ENCODE peak calls at places on chromosomes 13 and 19, in eight cellular contexts. One of them, this sample, is unnamed. For H3K4me1, the result is how much of the 10 kb centered on the place peaks cover.

GRCh38 chr13:23699271-23699670 is 129.1 kb downstream of the TNFRSF19 start:
- DNase-seq in stomach: no peak
- DNase-seq in HCT116: no peak
- DNase-seq in K562: no peak
- DNase-seq in Panc1: no peak
- DNase-seq in breast epithelium: no peak
- DNase-seq in vagina: no peak
- DNase-seq in sigmoid colon: no peak
- DNase-seq in this sample: no peak

GRCh38 chr19:28472843-28473242 is 740.1 kb downstream of the UQCRFS1 start:
- DNase-seq in stomach: peak
- DNase-seq in HCT116: no peak
- DNase-seq in K562: no peak
- DNase-seq in Panc1: no peak
- DNase-seq in breast epithelium: no peak
- DNase-seq in vagina: no peak
- DNase-seq in sigmoid colon: peak
- DNase-seq in this sample: no peak

GRCh38 chr13:97459215-97459772 is 25.3 kb downstream of the RAP2A start:
- DNase-seq in stomach: no peak
- DNase-seq in HCT116: no peak
- DNase-seq in K562: no peak
- DNase-seq in Panc1: no peak
- DNase-seq in breast epithelium: no peak
- DNase-seq in vagina: no peak
- DNase-seq in sigmoid colon: no peak
- DNase-seq in this sample: no peak

GRCh38 chr19:10230155-10230903 is 802 bp downstream of the S1PR2 start:
- DNase-seq in stomach: peak
- DNase-seq in HCT116: no peak
- DNase-seq in K562: no peak
- DNase-seq in Panc1: no peak
- DNase-seq in breast epithelium: peak
- DNase-seq in vagina: no peak
- DNase-seq in sigmoid colon: peak
- DNase-seq in this sample: no peak

GRCh38 chr19:7605490-7606222 is 10.0 kb downstream of the CAMSAP3 start:
- DNase-seq in stomach: no peak
- DNase-seq in HCT116: peak
- DNase-seq in K562: peak
- DNase-seq in Panc1: peak
- DNase-seq in breast epithelium: no peak
- DNase-seq in vagina: no peak
- DNase-seq in sigmoid colon: no peak
- DNase-seq in this sample: no peak

GRCh38 chr13:77056886-77057285 is 29.9 kb upstream of the FBXL3 start:
- DNase-seq in stomach: no peak
- DNase-seq in HCT116: no peak
- DNase-seq in K562: no peak
- DNase-seq in Panc1: no peak
- DNase-seq in breast epithelium: no peak
- DNase-seq in vagina: no peak
- DNase-seq in sigmoid colon: no peak
- DNase-seq in this sample: no peak

GRCh38 chr13:110124201-110124600 is 182.8 kb downstream of the COL4A1 start:
- DNase-seq in stomach: no peak
- DNase-seq in HCT116: no peak
- DNase-seq in K562: no peak
- DNase-seq in Panc1: no peak
- DNase-seq in breast epithelium: no peak
- DNase-seq in vagina: peak
- DNase-seq in sigmoid colon: no peak
- DNase-seq in this sample: no peak

GRCh38 chr13:29920018-29920643 is 69.7 kb upstream of the UBL3 start:
- DNase-seq in stomach: no peak
- DNase-seq in HCT116: no peak
- DNase-seq in K562: no peak
- DNase-seq in Panc1: no peak
- DNase-seq in breast epithelium: no peak
- DNase-seq in vagina: peak
- DNase-seq in sigmoid colon: no peak
- DNase-seq in this sample: no peak

GRCh38 chr19:27740396-27740795 is 1472.6 kb downstream of the UQCRFS1 start:
- DNase-seq in stomach: peak
- DNase-seq in HCT116: no peak
- DNase-seq in K562: no peak
- DNase-seq in Panc1: no peak
- DNase-seq in breast epithelium: no peak
- DNase-seq in vagina: peak
- DNase-seq in sigmoid colon: no peak
- DNase-seq in this sample: no peak

GRCh38 chr13:106417467-106418110 is 117.9 kb downstream of the EFNB2 start:
- DNase-seq in stomach: no peak
- DNase-seq in HCT116: no peak
- DNase-seq in K562: no peak
- DNase-seq in Panc1: no peak
- DNase-seq in breast epithelium: no peak
- DNase-seq in vagina: no peak
- DNase-seq in sigmoid colon: no peak
- DNase-seq in this sample: no peak

GRCh38 chr19:31058676-31059075 is 290.6 kb downstream of the TSHZ3 start:
- DNase-seq in stomach: no peak
- DNase-seq in HCT116: no peak
- DNase-seq in K562: no peak
- DNase-seq in Panc1: no peak
- DNase-seq in breast epithelium: no peak
- DNase-seq in vagina: peak
- DNase-seq in sigmoid colon: no peak
- DNase-seq in this sample: no peak

GRCh38 chr19:51020988-51021651 is 1.6 kb upstream of the KLK10 start:
- DNase-seq in stomach: peak
- DNase-seq in HCT116: no peak
- DNase-seq in K562: peak
- DNase-seq in Panc1: peak
- DNase-seq in breast epithelium: peak
- DNase-seq in vagina: no peak
- DNase-seq in sigmoid colon: no peak
- DNase-seq in this sample: peak

GRCh38 chr13:90084684-90085290 is 1262.7 kb upstream of the MIR17HG start:
- DNase-seq in stomach: no peak
- DNase-seq in HCT116: no peak
- DNase-seq in K562: no peak
- DNase-seq in Panc1: no peak
- DNase-seq in breast epithelium: no peak
- DNase-seq in vagina: no peak
- DNase-seq in sigmoid colon: no peak
- DNase-seq in this sample: no peak

GRCh38 chr19:22517496-22518411 is 95.6 kb upstream of the ZNF98 start:
- DNase-seq in stomach: no peak
- DNase-seq in HCT116: no peak
- DNase-seq in K562: no peak
- DNase-seq in Panc1: no peak
- DNase-seq in breast epithelium: no peak
- DNase-seq in vagina: peak
- DNase-seq in sigmoid colon: no peak
- DNase-seq in this sample: no peak

GRCh38 chr19:46133777-46134231 is 9.3 kb upstream of the IGFL3 start:
- DNase-seq in stomach: no peak
- DNase-seq in HCT116: no peak
- DNase-seq in K562: no peak
- DNase-seq in Panc1: no peak
- DNase-seq in breast epithelium: no peak
- DNase-seq in vagina: no peak
- DNase-seq in sigmoid colon: no peak
- DNase-seq in this sample: no peak

GRCh38 chr19:46131485-46132143 is 7.1 kb upstream of the IGFL3 start:
- DNase-seq in stomach: no peak
- DNase-seq in HCT116: no peak
- DNase-seq in K562: no peak
- DNase-seq in Panc1: no peak
- DNase-seq in breast epithelium: no peak
- DNase-seq in vagina: no peak
- DNase-seq in sigmoid colon: no peak
- DNase-seq in this sample: no peak

GRCh38 chr19:46134527-46134926 is 10.0 kb upstream of the IGFL3 start:
- DNase-seq in stomach: no peak
- DNase-seq in HCT116: no peak
- DNase-seq in K562: no peak
- DNase-seq in Panc1: no peak
- DNase-seq in breast epithelium: no peak
- DNase-seq in vagina: no peak
- DNase-seq in sigmoid colon: no peak
- DNase-seq in this sample: no peak

GRCh38 chr19:46132508-46133100 is 8.1 kb upstream of the IGFL3 start:
- DNase-seq in stomach: no peak
- DNase-seq in HCT116: no peak
- DNase-seq in K562: no peak
- DNase-seq in Panc1: no peak
- DNase-seq in breast epithelium: no peak
- DNase-seq in vagina: no peak
- DNase-seq in sigmoid colon: no peak
- DNase-seq in this sample: no peak

GRCh38 chr19:46133101-46133627 is 8.7 kb upstream of the IGFL3 start:
- DNase-seq in stomach: no peak
- DNase-seq in HCT116: peak
- DNase-seq in K562: peak
- DNase-seq in Panc1: peak
- DNase-seq in breast epithelium: peak
- DNase-seq in vagina: no peak
- DNase-seq in sigmoid colon: no peak
- DNase-seq in this sample: peak
- H3K4me3 ChIP-seq in stomach: no peak
- H3K4me3 ChIP-seq in HCT116: peak
- H3K4me3 ChIP-seq in K562: no peak
- H3K4me3 ChIP-seq in Panc1: no peak
- H3K4me3 ChIP-seq in breast epithelium: peak
- H3K4me3 ChIP-seq in vagina: no peak
- H3K4me3 ChIP-seq in sigmoid colon: no peak
- H3K4me3 ChIP-seq in this sample: no peak

GRCh38 chr19:765179-765738 is 14.3 kb downstream of the MISP start:
- DNase-seq in stomach: no peak
- DNase-seq in HCT116: no peak
- DNase-seq in K562: no peak
- DNase-seq in Panc1: no peak
- DNase-seq in breast epithelium: no peak
- DNase-seq in vagina: no peak
- DNase-seq in sigmoid colon: no peak
- DNase-seq in this sample: no peak

GRCh38 chr19:763869-764268 is 13.0 kb downstream of the MISP start:
- DNase-seq in stomach: no peak
- DNase-seq in HCT116: no peak
- DNase-seq in K562: no peak
- DNase-seq in Panc1: no peak
- DNase-seq in breast epithelium: no peak
- DNase-seq in vagina: no peak
- DNase-seq in sigmoid colon: no peak
- DNase-seq in this sample: no peak

GRCh38 chr19:764301-764700 is 13.4 kb downstream of the MISP start:
- DNase-seq in stomach: no peak
- DNase-seq in HCT116: no peak
- DNase-seq in K562: no peak
- DNase-seq in Panc1: no peak
- DNase-seq in breast epithelium: no peak
- DNase-seq in vagina: no peak
- DNase-seq in sigmoid colon: no peak
- DNase-seq in this sample: no peak

GRCh38 chr19:757811-758668 is 7.1 kb downstream of the MISP start:
- DNase-seq in stomach: no peak
- DNase-seq in HCT116: no peak
- DNase-seq in K562: no peak
- DNase-seq in Panc1: no peak
- DNase-seq in breast epithelium: no peak
- DNase-seq in vagina: no peak
- DNase-seq in sigmoid colon: no peak
- DNase-seq in this sample: no peak

DNA sequence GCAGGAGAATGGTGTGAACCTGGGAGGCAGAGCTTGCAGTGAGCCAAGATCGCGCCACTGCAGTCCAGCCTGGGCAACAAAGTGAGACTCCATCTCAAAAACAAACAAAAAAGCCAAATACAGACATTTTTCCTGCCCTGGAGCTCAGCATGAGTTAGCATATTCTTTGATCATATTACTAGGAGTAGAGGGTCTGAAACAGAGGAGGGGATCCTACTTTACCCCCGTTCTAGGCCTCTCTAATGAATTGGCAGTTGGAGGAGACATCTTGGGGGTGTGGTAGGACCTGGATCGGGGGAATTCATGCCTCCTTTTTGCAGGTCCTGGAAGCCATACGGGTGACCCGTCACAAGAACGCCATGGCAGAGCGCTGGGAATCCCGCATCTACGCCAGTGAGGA is 12.3 kb downstream of the MISP start:
- DNase-seq in stomach: no peak
- DNase-seq in HCT116: no peak
- DNase-seq in K562: no peak
- DNase-seq in Panc1: no peak
- DNase-seq in breast epithelium: no peak
- DNase-seq in vagina: no peak
- DNase-seq in sigmoid colon: no peak
- DNase-seq in this sample: no peak
- H3K4me1 ChIP-seq in stomach: under half
- H3K4me1 ChIP-seq in HCT116: under half
- H3K4me1 ChIP-seq in K562: under half
- H3K4me1 ChIP-seq in Panc1: under half
- H3K4me1 ChIP-seq in breast epithelium: under half
- H3K4me1 ChIP-seq in vagina: under half
- H3K4me1 ChIP-seq in sigmoid colon: under half
- H3K4me1 ChIP-seq in this sample: under half

GRCh38 chr19:4471400-4472173 is 510 bp upstream of the HDGFL2 start:
- DNase-seq in stomach: peak
- DNase-seq in HCT116: peak
- DNase-seq in K562: peak
- DNase-seq in Panc1: peak
- DNase-seq in breast epithelium: peak
- DNase-seq in vagina: peak
- DNase-seq in sigmoid colon: peak
- DNase-seq in this sample: peak
- TF ChIP-seq POLR2AphosphoS5 in stomach: peak
- TF ChIP-seq POLR2AphosphoS5 in HCT116: peak
- TF ChIP-seq POLR2AphosphoS5 in K562: peak
- TF ChIP-seq POLR2AphosphoS5 in Panc1: peak
- TF ChIP-seq POLR2AphosphoS5 in breast epithelium: peak
- TF ChIP-seq POLR2AphosphoS5 in vagina: peak
- TF ChIP-seq POLR2AphosphoS5 in sigmoid colon: peak
- TF ChIP-seq POLR2AphosphoS5 in this sample: peak

DNA sequence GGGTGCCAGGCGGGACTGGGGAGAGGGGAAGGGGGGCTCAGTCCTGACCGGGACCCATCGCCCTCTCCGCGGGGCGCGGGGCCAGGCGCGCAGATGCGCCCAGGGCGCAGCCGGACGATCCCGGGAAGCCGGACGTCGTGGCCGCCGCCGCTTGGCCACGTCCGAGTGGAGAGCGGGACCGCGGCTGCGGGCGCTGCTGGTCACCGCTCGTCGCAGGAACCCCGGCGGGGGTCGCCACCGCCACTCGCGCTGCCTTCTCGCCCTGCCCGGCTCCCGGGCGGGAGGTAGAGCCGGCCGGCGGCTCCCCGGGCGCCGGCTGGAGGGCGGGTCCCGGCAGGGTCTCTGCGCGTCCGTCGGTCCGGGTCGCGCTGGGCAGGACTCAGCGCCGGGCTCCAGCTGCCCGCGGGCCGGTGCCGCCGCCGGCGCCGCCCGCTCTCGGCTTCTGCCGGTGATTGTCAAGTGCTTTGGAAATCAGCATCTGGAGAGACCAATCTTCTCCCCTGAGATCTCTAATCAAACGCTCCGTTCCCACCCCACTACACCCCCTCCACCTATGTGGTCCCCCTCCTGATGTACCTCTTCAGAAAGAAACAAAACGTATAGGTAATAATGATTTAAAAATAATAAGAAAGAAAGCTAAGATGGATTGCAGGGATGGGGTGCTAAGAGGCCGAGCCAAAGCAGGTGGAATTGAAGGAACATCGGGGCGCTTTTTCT is 464.4 kb downstream of the ITGBL1 start:
- DNase-seq in stomach: no peak
- DNase-seq in HCT116: no peak
- DNase-seq in K562: no peak
- DNase-seq in Panc1: no peak
- DNase-seq in breast epithelium: no peak
- DNase-seq in vagina: no peak
- DNase-seq in sigmoid colon: no peak
- DNase-seq in this sample: no peak
- H3K4me3 ChIP-seq in stomach: peak
- H3K4me3 ChIP-seq in HCT116: no peak
- H3K4me3 ChIP-seq in K562: no peak
- H3K4me3 ChIP-seq in Panc1: peak
- H3K4me3 ChIP-seq in breast epithelium: peak
- H3K4me3 ChIP-seq in vagina: peak
- H3K4me3 ChIP-seq in sigmoid colon: peak
- H3K4me3 ChIP-seq in this sample: no peak

This sample was measured in prostate gland.